ENCODE peak calls at places on chromosomes 1 and 21, in nine cellular contexts. V is AG04450, R is body of pancreas, X is neural progenitor cell, C is kidney, Y is astrocyte, H is AG09309, F is IMR-90, M is K562. S is an unnamed sample.

GRCh38 chr1:41918450-41919043 is at the start of gene HIVEP3:
- DNase-seq in V (no peak), R (peak), X (peak), C (no peak), Y (peak), H (no peak), F (no peak), M (no peak), S (no peak)

GRCh38 chr1:2234762-2235113 is 6.6 kb downstream of the SKI start:
- DNase-seq in V (no peak), R (no peak), X (no peak), C (peak), Y (no peak), H (no peak), F (no peak), M (no peak), S (no peak)

GRCh38 chr21:26962516-26963305 is 4.2 kb downstream of the ADAMTS5 start:
- DNase-seq in V (no peak), R (no peak), X (no peak), C (no peak), Y (no peak), H (no peak), F (no peak), M (no peak), S (no peak)

GRCh38 chr1:114758251-114758832 is 558 bp upstream of the CSDE1 start:
- DNase-seq in V (no peak), R (no peak), X (no peak), C (no peak), Y (peak), H (no peak), F (no peak), M (no peak), S (peak)

GRCh38 chr1:199084293-199084692 is 445.5 kb downstream of the PTPRC start:
- DNase-seq in V (peak), R (no peak), X (no peak), C (no peak), Y (peak), H (peak), F (peak), M (no peak), S (peak)

GRCh38 chr1:30755746-30756145 is 1.8 kb downstream of the LAPTM5 start:
- DNase-seq in V (no peak), R (no peak), X (no peak), C (no peak), Y (no peak), H (no peak), F (no peak), M (no peak), S (no peak)

GRCh38 chr1:114025609-114026401 is 46.5 kb downstream of the OLFML3 start:
- DNase-seq in V (no peak), R (no peak), X (no peak), C (no peak), Y (peak), H (no peak), F (peak), M (no peak), S (no peak)

GRCh38 chr1:200733907-200734306 is 4.8 kb upstream of the CAMSAP2 start:
- DNase-seq in V (no peak), R (no peak), X (no peak), C (no peak), Y (peak), H (no peak), F (no peak), M (no peak), S (no peak)

GRCh38 chr21:15241997-15242767 is 177.4 kb upstream of the NRIP1 start:
- DNase-seq in V (no peak), R (no peak), X (peak), C (no peak), Y (no peak), H (no peak), F (no peak), M (no peak), S (no peak)

GRCh38 chr1:46595127-46595526 is 8.9 kb downstream of the MKNK1 start:
- DNase-seq in V (no peak), R (no peak), X (no peak), C (no peak), Y (no peak), H (no peak), F (no peak), M (peak), S (peak)

GRCh38 chr21:15014220-15014619 is 50.6 kb downstream of the NRIP1 start:
- DNase-seq in V (no peak), R (no peak), X (no peak), C (no peak), Y (no peak), H (no peak), F (peak), M (no peak), S (no peak)

GRCh38 chr1:23624440-23624839 is 65.1 kb upstream of the ID3 start:
- DNase-seq in V (no peak), R (no peak), X (no peak), C (no peak), Y (no peak), H (no peak), F (no peak), M (no peak), S (no peak)

GRCh38 chr1:222523852-222524251 is 24.1 kb downstream of the HHIPL2 start:
- DNase-seq in V (no peak), R (no peak), X (no peak), C (no peak), Y (no peak), H (no peak), F (peak), M (peak), S (no peak)

GRCh38 chr1:238485906-238486219 is 595.1 kb upstream of the ZP4 start:
- DNase-seq in V (no peak), R (no peak), X (no peak), C (peak), Y (no peak), H (no peak), F (no peak), M (no peak), S (no peak)

DNA sequence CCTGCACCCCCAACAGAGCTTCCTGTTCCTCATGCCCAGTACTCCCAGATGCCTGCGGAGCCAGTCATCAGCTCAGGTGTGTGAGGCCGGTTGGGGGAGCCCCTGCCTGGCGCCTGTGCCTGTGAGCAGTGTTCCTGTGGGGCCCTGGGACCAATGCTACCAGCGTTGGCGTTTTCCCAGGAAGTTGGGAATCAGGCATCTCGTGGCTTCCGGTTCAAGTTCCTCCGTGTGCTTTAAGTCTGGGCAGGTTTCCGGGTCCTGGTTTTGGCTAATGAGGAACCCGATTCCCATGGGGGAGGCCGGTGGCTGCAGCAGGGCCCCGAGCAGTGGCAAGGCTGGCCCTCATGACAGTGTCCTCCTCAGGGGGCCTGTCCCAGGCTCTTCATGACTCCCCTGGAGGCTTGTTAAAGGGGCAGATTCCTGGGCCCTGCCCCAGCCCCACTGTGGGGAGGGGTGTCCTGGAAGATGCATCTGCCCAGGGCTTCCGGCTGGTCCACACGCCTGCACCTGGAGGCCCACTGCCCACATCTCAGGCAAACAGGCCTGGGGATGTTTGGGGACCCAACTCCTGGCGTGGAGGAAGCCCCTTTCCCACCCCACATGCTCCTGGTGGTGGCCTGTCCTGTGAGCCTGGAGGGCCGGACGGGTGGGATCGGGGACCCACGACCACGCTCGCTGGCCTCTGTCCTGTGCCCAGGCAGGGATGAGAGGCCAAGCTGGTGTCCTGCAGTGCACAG is 26.2 kb downstream of the TP73 start:
- DNase-seq in V (no peak), R (no peak), X (no peak), C (peak), Y (no peak), H (no peak), F (no peak), M (no peak), S (peak)
- H3K4me3 ChIP-seq in V (no peak), R (no peak), X (no peak), C (no peak), Y (no peak), H (no peak), F (no peak), M (no peak), S (no peak)

DNA sequence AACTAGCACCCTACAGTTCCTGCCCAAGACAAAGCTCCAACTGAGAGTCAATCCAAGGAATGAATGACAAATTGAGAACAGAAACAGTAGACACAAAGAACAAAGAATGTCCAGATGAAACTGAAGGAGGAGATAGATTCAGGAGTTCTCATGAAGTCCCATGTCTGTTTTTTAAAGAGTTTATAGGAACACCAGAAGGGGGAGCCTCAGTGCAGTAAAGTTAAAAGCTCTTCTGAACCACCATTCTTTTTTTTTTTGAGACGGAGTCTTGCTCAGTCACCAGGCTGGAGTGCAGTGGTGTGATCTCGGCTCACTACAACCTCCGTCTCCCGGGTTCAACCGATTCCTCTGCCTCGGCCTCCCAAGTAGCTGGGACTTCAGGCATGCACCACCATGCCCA is 323.6 kb downstream of the MRPL39 start:
- DNase-seq in V (peak), R (no peak), X (peak), C (no peak), Y (peak), H (peak), F (peak), M (no peak), S (peak)
- TF ChIP-seq CTCF in V (peak), R (peak), X (peak), C (peak), Y (peak), H (peak), F (peak), M (no peak), S (peak)

GRCh38 chr1:214426420-214426812 is 125.0 kb downstream of the PTPN14 start:
- DNase-seq in V (no peak), R (no peak), X (no peak), C (no peak), Y (no peak), H (no peak), F (no peak), M (no peak), S (no peak)
- H3K4me3 ChIP-seq in V (no peak), R (no peak), X (no peak), C (no peak), Y (no peak), H (no peak), F (no peak), M (no peak), S (no peak)

GRCh38 chr1:106268070-106268469 is 788.4 kb upstream of the PRMT6 start:
- DNase-seq in V (no peak), R (no peak), X (peak), C (no peak), Y (peak), H (no peak), F (no peak), M (no peak), S (peak)
- TF ChIP-seq CTCF in V (no peak), R (no peak), X (peak), C (no peak), Y (peak), H (no peak), F (no peak), M (no peak), S (no peak)

DNA sequence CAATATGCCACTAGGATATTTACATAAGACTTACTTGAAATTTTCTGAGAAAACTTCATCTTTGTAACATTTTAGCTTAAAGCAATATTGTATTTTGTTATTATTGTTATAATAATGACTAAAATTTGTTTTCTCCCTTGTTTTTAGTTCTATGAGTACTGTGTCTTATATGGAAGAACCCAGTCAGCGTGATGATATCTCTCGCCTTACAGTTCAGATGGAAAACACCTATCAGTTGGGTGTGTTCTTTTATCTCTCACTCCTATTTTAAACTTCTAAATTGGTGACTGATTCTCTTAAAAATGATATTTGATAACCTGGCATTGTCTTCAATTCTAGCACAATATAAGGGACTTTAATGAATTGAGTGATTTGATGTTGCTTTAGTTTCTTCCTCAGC is 18.0 kb downstream of the DYNLT5 start:
- DNase-seq in V (no peak), R (no peak), X (no peak), C (no peak), Y (no peak), H (no peak), F (no peak), M (no peak), S (no peak)
- H3K4me3 ChIP-seq in V (no peak), R (no peak), X (no peak), C (no peak), Y (no peak), H (no peak), F (no peak), M (no peak), S (no peak)

GRCh38 chr1:107782192-107782845 is 182.7 kb downstream of the VAV3 start:
- DNase-seq in V (peak), R (peak), X (peak), C (no peak), Y (peak), H (peak), F (peak), M (peak), S (peak)
- TF ChIP-seq CTCF in V (peak), R (peak), X (peak), C (peak), Y (peak), H (peak), F (peak), M (peak), S (peak)

S was measured in NB4.